ENCODE peak calls at places on chromosomes 4 and X, in nine cellular contexts. One of them, this sample, is unnamed.
A peak's percentile ranks its signal among the peaks of the same experiment; 100 is the strongest.

GRCh38 chrX:136710324-136710951 is 62.5 kb downstream of the CD40LG start:
- DNase-seq in GM23248: peak; percentile 38
- DNase-seq in hepatocyte: no peak
- DNase-seq in MM.1S: peak; percentile 77
- DNase-seq in neural progenitor cell: no peak
- DNase-seq in HCT116: no peak
- DNase-seq in PC-3: peak; percentile 44
- DNase-seq in GM23338: no peak
- DNase-seq in SK-N-SH: no peak
- DNase-seq in this sample: no peak

GRCh38 chrX:112513154-112513553 is 166.6 kb downstream of the LHFPL1 start:
- DNase-seq in GM23248: peak; percentile 53
- DNase-seq in hepatocyte: peak; percentile 56
- DNase-seq in MM.1S: no peak
- DNase-seq in neural progenitor cell: no peak
- DNase-seq in HCT116: no peak
- DNase-seq in PC-3: no peak
- DNase-seq in GM23338: peak; percentile 1
- DNase-seq in SK-N-SH: no peak
- DNase-seq in this sample: no peak

GRCh38 chr4:1400191-1400805 is 5.9 kb downstream of the NKX1-1 start:
- DNase-seq in GM23248: no peak
- DNase-seq in hepatocyte: no peak
- DNase-seq in MM.1S: no peak
- DNase-seq in neural progenitor cell: no peak
- DNase-seq in HCT116: no peak
- DNase-seq in PC-3: no peak
- DNase-seq in GM23338: no peak
- DNase-seq in SK-N-SH: peak; percentile 21
- DNase-seq in this sample: no peak

GRCh38 chrX:154019633-154020499 is at the start of gene IRAK1:
- DNase-seq in GM23248: peak; percentile 83
- DNase-seq in hepatocyte: peak; percentile 77
- DNase-seq in MM.1S: peak; percentile 56
- DNase-seq in neural progenitor cell: peak; percentile 70
- DNase-seq in HCT116: no peak
- DNase-seq in PC-3: peak; percentile 73
- DNase-seq in GM23338: peak; percentile 46
- DNase-seq in SK-N-SH: peak; percentile 89
- DNase-seq in this sample: peak; percentile 73

GRCh38 chr4:182716207-182716606 is 201.0 kb downstream of the DCTD start:
- DNase-seq in GM23248: no peak
- DNase-seq in hepatocyte: no peak
- DNase-seq in MM.1S: no peak
- DNase-seq in neural progenitor cell: peak; percentile 7
- DNase-seq in HCT116: no peak
- DNase-seq in PC-3: no peak
- DNase-seq in GM23338: peak; percentile 44
- DNase-seq in SK-N-SH: no peak
- DNase-seq in this sample: no peak

GRCh38 chr4:56360071-56360470 is 27.2 kb downstream of the AASDH start:
- DNase-seq in GM23248: peak; percentile 53
- DNase-seq in hepatocyte: no peak
- DNase-seq in MM.1S: no peak
- DNase-seq in neural progenitor cell: no peak
- DNase-seq in HCT116: no peak
- DNase-seq in PC-3: no peak
- DNase-seq in GM23338: no peak
- DNase-seq in SK-N-SH: no peak
- DNase-seq in this sample: no peak

GRCh38 chr4:30950737-30951136 is 230.6 kb downstream of the PCDH7 start:
- DNase-seq in GM23248: no peak
- DNase-seq in hepatocyte: peak; percentile 61
- DNase-seq in MM.1S: no peak
- DNase-seq in neural progenitor cell: no peak
- DNase-seq in HCT116: peak; percentile 94
- DNase-seq in PC-3: peak; percentile 91
- DNase-seq in GM23338: no peak
- DNase-seq in SK-N-SH: no peak
- DNase-seq in this sample: no peak

GRCh38 chrX:132425744-132426318 is 63.0 kb downstream of the MBNL3 start:
- DNase-seq in GM23248: no peak
- DNase-seq in hepatocyte: no peak
- DNase-seq in MM.1S: no peak
- DNase-seq in neural progenitor cell: no peak
- DNase-seq in HCT116: no peak
- DNase-seq in PC-3: no peak
- DNase-seq in GM23338: no peak
- DNase-seq in SK-N-SH: no peak
- DNase-seq in this sample: no peak

GRCh38 chrX:115624916-115625315 is 63.9 kb downstream of the PLS3 start:
- DNase-seq in GM23248: peak; percentile 31
- DNase-seq in hepatocyte: no peak
- DNase-seq in MM.1S: no peak
- DNase-seq in neural progenitor cell: no peak
- DNase-seq in HCT116: no peak
- DNase-seq in PC-3: no peak
- DNase-seq in GM23338: no peak
- DNase-seq in SK-N-SH: no peak
- DNase-seq in this sample: no peak

GRCh38 chr4:139018971-139019758 is 3.6 kb downstream of the NOCT start:
- DNase-seq in GM23248: peak; percentile 66
- DNase-seq in hepatocyte: no peak
- DNase-seq in MM.1S: no peak
- DNase-seq in neural progenitor cell: no peak
- DNase-seq in HCT116: no peak
- DNase-seq in PC-3: no peak
- DNase-seq in GM23338: no peak
- DNase-seq in SK-N-SH: peak; percentile 83
- DNase-seq in this sample: no peak

GRCh38 chr4:94925764-94926347 is 168.1 kb downstream of the BMPR1B start:
- DNase-seq in GM23248: no peak
- DNase-seq in hepatocyte: no peak
- DNase-seq in MM.1S: no peak
- DNase-seq in neural progenitor cell: no peak
- DNase-seq in HCT116: no peak
- DNase-seq in PC-3: peak; percentile 68
- DNase-seq in GM23338: peak; percentile 10
- DNase-seq in SK-N-SH: no peak
- DNase-seq in this sample: no peak

GRCh38 chrX:152936306-152936705 is 38.4 kb downstream of the ZNF185 start:
- DNase-seq in GM23248: no peak
- DNase-seq in hepatocyte: no peak
- DNase-seq in MM.1S: no peak
- DNase-seq in neural progenitor cell: no peak
- DNase-seq in HCT116: no peak
- DNase-seq in PC-3: no peak
- DNase-seq in GM23338: no peak
- DNase-seq in SK-N-SH: no peak
- DNase-seq in this sample: no peak

GRCh38 chrX:117147249-117147648 is 684.5 kb upstream of the CT83 start:
- DNase-seq in GM23248: no peak
- DNase-seq in hepatocyte: no peak
- DNase-seq in MM.1S: no peak
- DNase-seq in neural progenitor cell: no peak
- DNase-seq in HCT116: no peak
- DNase-seq in PC-3: no peak
- DNase-seq in GM23338: no peak
- DNase-seq in SK-N-SH: no peak
- DNase-seq in this sample: no peak

GRCh38 chr4:186881521-186882220 is 158.0 kb upstream of the FAT1 start:
- DNase-seq in GM23248: peak; percentile 70
- DNase-seq in hepatocyte: peak; percentile 21
- DNase-seq in MM.1S: no peak
- DNase-seq in neural progenitor cell: no peak
- DNase-seq in HCT116: peak; percentile 84
- DNase-seq in PC-3: peak; percentile 23
- DNase-seq in GM23338: no peak
- DNase-seq in SK-N-SH: no peak
- DNase-seq in this sample: no peak

GRCh38 chrX:24241822-24242648 is 71.8 kb downstream of the SUPT20HL2 start:
- DNase-seq in GM23248: peak; percentile 41
- DNase-seq in hepatocyte: peak; percentile 64
- DNase-seq in MM.1S: peak; percentile 30
- DNase-seq in neural progenitor cell: peak; percentile 49
- DNase-seq in HCT116: no peak
- DNase-seq in PC-3: peak; percentile 49
- DNase-seq in GM23338: peak; percentile 47
- DNase-seq in SK-N-SH: peak; percentile 71
- DNase-seq in this sample: peak; percentile 62

GRCh38 chr4:10074767-10075105 is 41.9 kb downstream of the WDR1 start:
- DNase-seq in GM23248: peak; percentile 84
- DNase-seq in hepatocyte: no peak
- DNase-seq in MM.1S: no peak
- DNase-seq in neural progenitor cell: peak; percentile 31
- DNase-seq in HCT116: no peak
- DNase-seq in PC-3: peak; percentile 42
- DNase-seq in GM23338: peak; percentile 41
- DNase-seq in SK-N-SH: no peak
- DNase-seq in this sample: peak; percentile 5

GRCh38 chr4:75919914-75920313 is 17.7 kb upstream of the PPEF2 start:
- DNase-seq in GM23248: peak; percentile 15
- DNase-seq in hepatocyte: peak; percentile 49
- DNase-seq in MM.1S: no peak
- DNase-seq in neural progenitor cell: no peak
- DNase-seq in HCT116: no peak
- DNase-seq in PC-3: no peak
- DNase-seq in GM23338: no peak
- DNase-seq in SK-N-SH: no peak
- DNase-seq in this sample: no peak

DNA sequence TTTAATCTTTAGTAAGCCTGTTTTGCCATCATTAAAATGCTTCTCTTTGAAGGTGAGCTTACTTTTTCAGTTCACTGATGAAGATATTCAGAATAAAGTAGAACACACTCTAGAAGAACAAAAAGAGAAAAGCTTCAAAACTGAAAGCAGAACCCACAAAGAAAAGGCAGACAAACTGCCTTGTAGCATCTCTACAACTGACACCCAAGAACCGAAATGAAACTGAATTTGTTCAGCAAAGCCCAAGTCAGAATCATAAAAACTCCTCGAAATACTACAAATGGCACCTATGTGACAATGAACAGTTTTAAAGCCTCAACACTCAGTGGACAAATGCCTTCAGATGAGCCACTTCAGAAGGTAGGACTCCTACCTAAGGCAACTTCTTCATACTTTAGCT is 83.6 kb downstream of the MAML3 start:
- DNase-seq in GM23248: no peak
- DNase-seq in hepatocyte: no peak
- DNase-seq in MM.1S: peak; percentile 64
- DNase-seq in neural progenitor cell: no peak
- DNase-seq in HCT116: no peak
- DNase-seq in PC-3: no peak
- DNase-seq in GM23338: no peak
- DNase-seq in SK-N-SH: no peak
- DNase-seq in this sample: no peak
- TF ChIP-seq EZH2phosphoT487 in GM23248: no peak
- TF ChIP-seq EZH2phosphoT487 in hepatocyte: no peak
- TF ChIP-seq EZH2phosphoT487 in MM.1S: no peak
- TF ChIP-seq EZH2phosphoT487 in neural progenitor cell: no peak
- TF ChIP-seq EZH2phosphoT487 in HCT116: no peak
- TF ChIP-seq EZH2phosphoT487 in PC-3: no peak
- TF ChIP-seq EZH2phosphoT487 in GM23338: no peak
- TF ChIP-seq EZH2phosphoT487 in SK-N-SH: no peak
- TF ChIP-seq EZH2phosphoT487 in this sample: no peak

GRCh38 chrX:119292445-119292844 is 56.4 kb downstream of the PGRMC1 start:
- DNase-seq in GM23248: peak; percentile 23
- DNase-seq in hepatocyte: no peak
- DNase-seq in MM.1S: no peak
- DNase-seq in neural progenitor cell: peak; percentile 9
- DNase-seq in HCT116: no peak
- DNase-seq in PC-3: peak; percentile 32
- DNase-seq in GM23338: peak; percentile 24
- DNase-seq in SK-N-SH: no peak
- DNase-seq in this sample: no peak
- TF ChIP-seq EZH2phosphoT487 in GM23248: no peak
- TF ChIP-seq EZH2phosphoT487 in hepatocyte: no peak
- TF ChIP-seq EZH2phosphoT487 in MM.1S: no peak
- TF ChIP-seq EZH2phosphoT487 in neural progenitor cell: no peak
- TF ChIP-seq EZH2phosphoT487 in HCT116: no peak
- TF ChIP-seq EZH2phosphoT487 in PC-3: no peak
- TF ChIP-seq EZH2phosphoT487 in GM23338: no peak
- TF ChIP-seq EZH2phosphoT487 in SK-N-SH: no peak
- TF ChIP-seq EZH2phosphoT487 in this sample: no peak

DNA sequence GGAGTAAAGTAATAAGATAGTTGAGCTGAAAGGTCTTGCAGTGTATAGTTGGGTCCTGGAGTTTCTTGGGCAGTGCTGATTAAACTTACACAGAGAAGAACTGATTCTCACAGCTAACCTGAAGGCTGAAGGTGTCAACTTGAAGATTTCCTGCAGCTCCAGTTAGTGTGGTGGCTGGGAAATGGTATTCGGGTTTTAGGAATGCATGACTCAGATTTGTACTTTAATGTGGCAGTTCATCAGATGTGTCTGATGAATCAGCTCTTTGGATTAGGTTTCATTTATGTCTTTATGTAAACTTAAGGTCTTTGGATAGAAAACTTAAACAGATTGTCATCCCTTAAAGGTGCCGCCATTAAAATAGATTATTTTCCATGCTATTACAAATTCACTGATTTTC is 200.0 kb downstream of the IL1RAPL1 start:
- DNase-seq in GM23248: peak; percentile 2
- DNase-seq in hepatocyte: peak; percentile 4
- DNase-seq in MM.1S: no peak
- DNase-seq in neural progenitor cell: no peak
- DNase-seq in HCT116: peak; percentile 65
- DNase-seq in PC-3: peak; percentile 80
- DNase-seq in GM23338: no peak
- DNase-seq in SK-N-SH: no peak
- DNase-seq in this sample: no peak
- TF ChIP-seq EZH2phosphoT487 in GM23248: no peak
- TF ChIP-seq EZH2phosphoT487 in hepatocyte: no peak
- TF ChIP-seq EZH2phosphoT487 in MM.1S: no peak
- TF ChIP-seq EZH2phosphoT487 in neural progenitor cell: no peak
- TF ChIP-seq EZH2phosphoT487 in HCT116: no peak
- TF ChIP-seq EZH2phosphoT487 in PC-3: no peak
- TF ChIP-seq EZH2phosphoT487 in GM23338: no peak
- TF ChIP-seq EZH2phosphoT487 in SK-N-SH: no peak
- TF ChIP-seq EZH2phosphoT487 in this sample: no peak

DNA sequence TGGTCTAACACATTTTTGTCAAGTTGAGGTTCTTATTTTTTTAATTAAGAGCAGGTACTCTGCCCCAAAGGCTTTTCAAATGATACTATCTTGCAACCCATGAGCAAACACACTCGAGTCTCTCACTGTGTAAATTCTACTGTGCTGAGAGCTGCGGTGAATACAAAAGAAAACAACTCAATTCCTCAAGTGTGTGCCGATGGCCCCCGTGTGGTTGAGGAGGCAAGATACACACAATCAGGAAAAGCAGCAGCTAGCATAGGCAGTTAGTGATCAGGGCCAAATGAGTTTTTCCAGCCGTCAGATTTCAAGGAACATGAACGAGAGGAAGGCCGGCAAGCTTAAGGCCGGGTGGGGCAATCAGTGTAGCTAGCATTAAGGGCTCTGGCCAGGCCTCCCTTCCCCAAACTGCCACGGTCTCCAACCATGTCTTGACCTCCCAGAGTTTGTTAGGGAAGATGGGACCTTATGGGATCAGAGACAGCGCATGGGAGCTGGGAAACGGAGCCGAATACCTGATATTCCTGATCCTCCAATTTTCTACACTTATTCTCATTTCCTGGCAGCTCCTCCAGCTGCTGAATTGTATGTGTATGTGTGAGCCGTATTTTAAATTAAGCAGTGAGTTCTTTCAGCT is 59.7 kb downstream of the RTL9 start:
- DNase-seq in GM23248: peak; percentile 79
- DNase-seq in hepatocyte: peak; percentile 69
- DNase-seq in MM.1S: peak; percentile 19
- DNase-seq in neural progenitor cell: peak; percentile 59
- DNase-seq in HCT116: no peak
- DNase-seq in PC-3: peak; percentile 67
- DNase-seq in GM23338: peak; percentile 64
- DNase-seq in SK-N-SH: peak; percentile 22
- DNase-seq in this sample: no peak
- TF ChIP-seq EZH2phosphoT487 in GM23248: no peak
- TF ChIP-seq EZH2phosphoT487 in hepatocyte: no peak
- TF ChIP-seq EZH2phosphoT487 in MM.1S: no peak
- TF ChIP-seq EZH2phosphoT487 in neural progenitor cell: no peak
- TF ChIP-seq EZH2phosphoT487 in HCT116: no peak
- TF ChIP-seq EZH2phosphoT487 in PC-3: no peak
- TF ChIP-seq EZH2phosphoT487 in GM23338: no peak
- TF ChIP-seq EZH2phosphoT487 in SK-N-SH: no peak
- TF ChIP-seq EZH2phosphoT487 in this sample: no peak